ENCODE peak calls at places on chromosome 19, in eight cellular contexts. G, S, D, Q, B, K, J and F are unnamed samples.

GRCh38 chr19:11578342-11579142 is 1.1 kb upstream of the ACP5 start:
- DNase-seq in J (peak; percentile 89), S (peak; percentile 66), Q (peak; percentile 33), G (peak; percentile 25), D (peak; percentile 46), K (no peak), B (no peak), F (no peak)

GRCh38 chr19:30097746-30098280 is 155.8 kb downstream of the URI1 start:
- DNase-seq in G (no peak), J (no peak), K (no peak), Q (no peak), B (no peak), D (no peak), S (no peak), F (no peak)

GRCh38 chr19:42596391-42597071 is 1.8 kb upstream of the CEACAM8 start:
- DNase-seq in B (no peak), S (peak; percentile 27), Q (peak; percentile 32), J (peak; percentile 64), K (peak; percentile 36), G (peak; percentile 54), D (no peak), F (no peak)

GRCh38 chr19:10516064-10516385 is 1.2 kb downstream of the S1PR5 start:
- DNase-seq in Q (no peak), S (no peak), K (no peak), D (no peak), B (no peak), G (no peak), J (no peak), F (no peak)

GRCh38 chr19:41531438-41532311 is 44.3 kb upstream of the CEACAM21 start:
- DNase-seq in Q (peak; percentile 95), G (no peak), B (peak; percentile 57), K (peak; percentile 95), S (peak; percentile 94), J (no peak), D (peak; percentile 57), F (peak; percentile 58)

GRCh38 chr19:33740811-33741396 is 55.8 kb upstream of the KCTD15 start:
- DNase-seq in K (peak; percentile 47), S (peak; percentile 7), Q (peak; percentile 58), B (peak; percentile 60), D (no peak), G (peak; percentile 90), J (no peak), F (peak; percentile 16)

GRCh38 chr19:44745386-44745831 is 3.1 kb upstream of the BCL3 start:
- DNase-seq in S (no peak), B (peak; percentile 72), K (peak; percentile 87), G (peak; percentile 22), J (peak; percentile 56), D (peak; percentile 85), Q (peak; percentile 92), F (peak; percentile 88)

GRCh38 chr19:10061717-10062310 is 24.3 kb upstream of the SHFL start:
- DNase-seq in S (no peak), Q (peak; percentile 31), K (peak; percentile 39), G (peak; percentile 71), B (no peak), J (no peak), D (no peak), F (no peak)

GRCh38 chr19:33639034-33639681 is 17.4 kb downstream of the CHST8 start:
- DNase-seq in B (no peak), D (no peak), S (no peak), J (no peak), K (no peak), Q (no peak), G (no peak), F (no peak)

GRCh38 chr19:35641515-35642151 is at the start of gene ETV2:
- DNase-seq in K (peak; percentile 26), G (peak; percentile 61), B (no peak), Q (peak; percentile 77), J (peak; percentile 70), S (peak; percentile 55), D (peak; percentile 40), F (no peak)

GRCh38 chr19:35642312-35642711 is 767 bp downstream of the ETV2 start:
- DNase-seq in D (no peak), J (no peak), B (no peak), S (no peak), K (peak; percentile 18), G (peak; percentile 23), Q (no peak), F (no peak)

GRCh38 chr19:35644206-35644986 is 2.9 kb downstream of the ETV2 start:
- DNase-seq in K (peak; percentile 93), D (peak; percentile 95), B (peak; percentile 98), Q (peak; percentile 97), S (peak; percentile 98), J (peak; percentile 97), G (peak; percentile 96), F (peak; percentile 99)

GRCh38 chr19:35643255-35644205 is 2.0 kb downstream of the ETV2 start:
- DNase-seq in G (peak; percentile 97), D (peak; percentile 83), K (peak; percentile 78), S (peak; percentile 91), B (peak; percentile 93), Q (peak; percentile 86), J (peak; percentile 96), F (peak; percentile 86)

GRCh38 chr19:35642798-35643254 is 1.3 kb downstream of the ETV2 start:
- DNase-seq in J (no peak), D (peak; percentile 37), S (no peak), B (no peak), G (peak; percentile 15), K (no peak), Q (no peak), F (no peak)
- H3K4me3 ChIP-seq in J (peak overlapping the region; percentile 59), D (peak overlapping the region; percentile 51), S (no peak overlapping the region), B (peak overlapping the region; percentile 80), G (peak overlapping the region; percentile 56), K (peak overlapping the region; percentile 73), Q (peak overlapping the region; percentile 33), F (peak overlapping the region; percentile 56)

GRCh38 chr19:45778010-45778671 is 4.1 kb downstream of the DMPK start:
- DNase-seq in B (no peak), S (no peak), K (no peak), D (no peak), G (no peak), Q (no peak), J (peak; percentile 80), F (no peak)

GRCh38 chr19:45774765-45775164 is 5.7 kb upstream of the SIX5 start:
- DNase-seq in K (no peak), J (no peak), B (peak; percentile 93), G (no peak), D (no peak), Q (no peak), S (no peak), F (no peak)

GRCh38 chr19:45779231-45780145 is 2.8 kb downstream of the DMPK start:
- DNase-seq in J (peak; percentile 97), Q (peak; percentile 45), G (peak; percentile 96), K (peak; percentile 69), D (peak; percentile 94), S (peak; percentile 86), B (peak; percentile 95), F (peak; percentile 47)

GRCh38 chr19:45780146-45780447 is 2.2 kb downstream of the DMPK start:
- DNase-seq in Q (no peak), S (no peak), J (no peak), K (no peak), D (no peak), B (no peak), G (no peak), F (no peak)

GRCh38 chr19:45777395-45777961 is 4.8 kb downstream of the DMPK start:
- DNase-seq in D (no peak), Q (no peak), S (no peak), G (no peak), K (no peak), B (no peak), J (peak; percentile 70), F (no peak)
- H3K27me3 ChIP-seq in D (no peaks in the 10 kb centered on the region), Q (no peaks in the 10 kb centered on the region), S (no peaks in the 10 kb centered on the region), G (peaks cover 5% of the 10 kb centered on the region), K (no peaks in the 10 kb centered on the region), B (no peaks in the 10 kb centered on the region), J (no peaks in the 10 kb centered on the region), F (no peaks in the 10 kb centered on the region)

GRCh38 chr19:56608274-56608964 is 13.3 kb downstream of the ZNF71 start:
- DNase-seq in S (no peak), J (no peak), Q (no peak), B (no peak), K (no peak), G (no peak), D (no peak), F (no peak)
- H3K9me3 ChIP-seq in S (peaks cover 99% of the 10 kb centered on the region), J (peaks cover 59% of the 10 kb centered on the region), Q (no peaks in the 10 kb centered on the region), B (peaks cover 8% of the 10 kb centered on the region), K (no peaks in the 10 kb centered on the region), G (peaks cover 2% of the 10 kb centered on the region), D (peaks cover 46% of the 10 kb centered on the region), F (peaks cover 48% of the 10 kb centered on the region)

GRCh38 chr19:35127871-35128270 is 7.0 kb downstream of the LGI4 start:
- DNase-seq in S (no peak), G (no peak), K (no peak), D (no peak), J (no peak), Q (no peak), B (no peak), F (no peak)
- H3K4me3 ChIP-seq in S (no peak overlapping the region), G (no peak overlapping the region), K (no peak overlapping the region), D (no peak overlapping the region), J (no peak overlapping the region), Q (no peak overlapping the region), B (no peak overlapping the region), F (no peak overlapping the region)

GRCh38 chr19:54391589-54392061 is 23.6 kb upstream of the TTYH1 start:
- DNase-seq in B (peak; percentile 47), Q (no peak), J (no peak), S (no peak), D (no peak), K (no peak), G (peak; percentile 26), F (no peak)

GRCh38 chr19:54388001-54388802 is 23.5 kb upstream of the LAIR1 start:
- DNase-seq in D (no peak), B (peak; percentile 38), S (peak; percentile 75), G (no peak), J (no peak), Q (no peak), K (peak; percentile 10), F (no peak)

GRCh38 chr19:54388803-54389144 is 24.0 kb upstream of the LAIR1 start:
- DNase-seq in G (no peak), Q (no peak), K (no peak), B (no peak), D (no peak), J (no peak), S (no peak), F (no peak)

GRCh38 chr19:54390942-54391577 is 24.2 kb upstream of the TTYH1 start:
- DNase-seq in S (peak; percentile 84), D (peak; percentile 20), Q (peak; percentile 77), K (peak; percentile 76), B (peak; percentile 65), J (no peak), G (peak; percentile 93), F (peak; percentile 15)

GRCh38 chr19:54389556-54389955 is 24.8 kb upstream of the LAIR1 start:
- DNase-seq in J (no peak), G (no peak), D (no peak), S (peak; percentile 74), B (no peak), K (no peak), Q (no peak), F (no peak)
- H3K27me3 ChIP-seq in J (no peaks in the 10 kb centered on the region), G (peaks cover 51% of the 10 kb centered on the region), D (peaks cover 8% of the 10 kb centered on the region), S (no peaks in the 10 kb centered on the region), B (peaks cover 2% of the 10 kb centered on the region), K (peaks cover 42% of the 10 kb centered on the region), Q (peaks cover 30% of the 10 kb centered on the region), F (peaks cover 62% of the 10 kb centered on the region)